ENCODE peak calls at places on chromosomes 5 and 9, in ten cellular contexts. C is activated CD4-positive, alpha-beta T cell treated with anti-CD3 and anti-CD28 coated beads, Interleukin-2, amount 50 U/mL, for 1 hour; L is fibroblast of the aortic adventitia; P is K562; G is naive thymus-derived CD8-positive, alpha-beta T cell; E is B cell; T is stimulated activated CD8-positive, alpha-beta memory T cell treated with anti-CD3 and anti-CD28 coated beads, Interleukin-7, amount 100 ng/mL, for 1 hour; O is skeletal muscle cell; A is RPMI7951; R is SIG-M5. J is an unnamed sample.

GRCh38 chr9:37622462-37622861 is 28.3 kb upstream of the FRMPD1 start:
- DNase-seq in C (no peak), L (peak; percentile 29), P (no peak), G (no peak), E (no peak), T (no peak), O (no peak), A (no peak), R (no peak), J (no peak)

GRCh38 chr5:125659316-125660071 is 763.7 kb upstream of the GRAMD2B start:
- DNase-seq in C (no peak), L (peak; percentile 77), P (no peak), G (no peak), E (no peak), T (no peak), O (peak; percentile 78), A (peak; percentile 80), R (no peak), J (no peak)

GRCh38 chr9:3035594-3036389 is 191.9 kb upstream of the PUM3 start:
- DNase-seq in C (no peak), L (no peak), P (no peak), G (no peak), E (no peak), T (no peak), O (no peak), A (no peak), R (no peak), J (no peak)

GRCh38 chr5:68086857-68087256 is 128.7 kb upstream of the PIK3R1 start:
- DNase-seq in C (no peak), L (peak; percentile 91), P (no peak), G (no peak), E (no peak), T (no peak), O (peak; percentile 74), A (peak; percentile 80), R (no peak), J (no peak)

GRCh38 chr9:93648181-93648580 is 71.8 kb downstream of the PHF2 start:
- DNase-seq in C (no peak), L (no peak), P (no peak), G (no peak), E (no peak), T (no peak), O (no peak), A (no peak), R (no peak), J (no peak)

GRCh38 chr5:151751091-151751490 is 7.3 kb downstream of the ATOX1 start:
- DNase-seq in C (no peak), L (peak; percentile 48), P (no peak), G (no peak), E (no peak), T (no peak), O (no peak), A (no peak), R (no peak), J (no peak)

GRCh38 chr5:668299-668995 is 24.7 kb downstream of the TPPP start:
- DNase-seq in C (no peak), L (no peak), P (no peak), G (no peak), E (peak; percentile 26), T (no peak), O (no peak), A (no peak), R (no peak), J (no peak)

GRCh38 chr5:179326176-179326997 is 18.9 kb downstream of the ADAMTS2 start:
- DNase-seq in C (no peak), L (peak; percentile 90), P (peak; percentile 78), G (no peak), E (no peak), T (no peak), O (peak; percentile 96), A (peak; percentile 34), R (no peak), J (no peak)

GRCh38 chr5:134945041-134945440 is 22.7 kb upstream of the CATSPER3 start:
- DNase-seq in C (no peak), L (no peak), P (no peak), G (no peak), E (no peak), T (no peak), O (no peak), A (no peak), R (no peak), J (no peak)

GRCh38 chr9:36293171-36293570 is 34.9 kb upstream of the GNE start:
- DNase-seq in C (no peak), L (no peak), P (no peak), G (no peak), E (no peak), T (no peak), O (no peak), A (no peak), R (no peak), J (no peak)

GRCh38 chr5:56415356-56415765 is 182.2 kb upstream of the ANKRD55 start:
- DNase-seq in C (no peak), L (peak; percentile 85), P (no peak), G (no peak), E (peak; percentile 90), T (no peak), O (peak; percentile 2), A (peak; percentile 13), R (peak; percentile 97), J (no peak)

GRCh38 chr5:79236970-79237734 is 1.2 kb downstream of the JMY start:
- DNase-seq in C (peak; percentile 17), L (peak; percentile 47), P (peak; percentile 22), G (peak; percentile 43), E (no peak), T (no peak), O (no peak), A (peak; percentile 31), R (no peak), J (peak; percentile 20)